ENCODE peak calls at places on chromosomes 1 and 21, in five cellular contexts. F is CD8-positive, alpha-beta T cell; B is GM23248; N is CD4-positive, CD25-positive, alpha-beta regulatory T cell; Z is fibroblast of lung. G is an unnamed sample.

GRCh38 chr21:31537872-31538576 is 121.5 kb upstream of the SOD1 start:
- DNase-seq in F (no peak), B (no peak), N (no peak), Z (no peak), G (no peak)

GRCh38 chr1:156845055-156845952 is 13.6 kb downstream of the INSRR start:
- DNase-seq in F (peak; percentile 25), B (peak; percentile 48), N (no peak), Z (no peak), G (peak; percentile 19)

GRCh38 chr1:209544098-209544497 is 39.4 kb upstream of the CAMK1G start:
- DNase-seq in F (no peak), B (no peak), N (no peak), Z (no peak), G (no peak)

GRCh38 chr1:94095112-94095637 is 25.8 kb downstream of the ABCA4 start:
- DNase-seq in F (no peak), B (peak; percentile 89), N (no peak), Z (peak; percentile 96), G (no peak)

GRCh38 chr1:216903389-216903754 is 180.1 kb upstream of the ESRRG start:
- DNase-seq in F (no peak), B (peak; percentile 1), N (no peak), Z (peak; percentile 58), G (no peak)

GRCh38 chr1:43454270-43455011 is 710 bp upstream of the HYI start:
- DNase-seq in F (peak; percentile 22), B (peak; percentile 92), N (peak; percentile 54), Z (peak; percentile 87), G (peak; percentile 53)

GRCh38 chr1:51567653-51568052 is 48.6 kb upstream of the EPS15 start:
- DNase-seq in F (no peak), B (peak; percentile 94), N (no peak), Z (peak; percentile 84), G (no peak)

GRCh38 chr1:67192902-67193301 is 26.6 kb downstream of the IL23R start:
- DNase-seq in F (no peak), B (no peak), N (no peak), Z (no peak), G (no peak)

GRCh38 chr1:92862605-92863004 is 30.8 kb downstream of the RPL5 start:
- DNase-seq in F (no peak), B (no peak), N (no peak), Z (no peak), G (no peak)

GRCh38 chr1:7893529-7894180 is 40.8 kb upstream of the UTS2 start:
- DNase-seq in F (no peak), B (peak; percentile 90), N (no peak), Z (peak; percentile 86), G (no peak)

GRCh38 chr21:45319461-45320211 is 31.9 kb upstream of the POFUT2 start:
- DNase-seq in F (no peak), B (peak; percentile 30), N (no peak), Z (peak; percentile 85), G (no peak)

GRCh38 chr1:18668750-18669404 is 38.2 kb downstream of the PAX7 start:
- DNase-seq in F (no peak), B (peak; percentile 21), N (no peak), Z (no peak), G (no peak)

GRCh38 chr1:230167419-230167852 is 100.4 kb downstream of the GALNT2 start:
- DNase-seq in F (peak; percentile 22), B (peak; percentile 63), N (peak; percentile 47), Z (peak; percentile 68), G (peak; percentile 36)

GRCh38 chr1:154501423-154502065 is 475 bp upstream of the TDRD10 start:
- DNase-seq in F (no peak), B (peak; percentile 44), N (no peak), Z (no peak), G (no peak)

GRCh38 chr1:39104158-39105060 is 78.3 kb downstream of the NDUFS5 start:
- DNase-seq in F (no peak), B (peak; percentile 67), N (no peak), Z (peak; percentile 45), G (no peak)

GRCh38 chr1:233122779-233123178 is 172.4 kb downstream of the NTPCR start:
- DNase-seq in F (no peak), B (no peak), N (no peak), Z (no peak), G (no peak)

GRCh38 chr1:235952950-235953615 is 86.4 kb upstream of the LYST start:
- DNase-seq in F (no peak), B (no peak), N (no peak), Z (no peak), G (no peak)

GRCh38 chr1:18949689-18950414 is 6.6 kb downstream of the IFFO2 start:
- DNase-seq in F (no peak), B (peak; percentile 70), N (no peak), Z (peak; percentile 61), G (no peak)

GRCh38 chr1:18413906-18414305 is 66.8 kb upstream of the KLHDC7A start:
- DNase-seq in F (no peak), B (no peak), N (no peak), Z (no peak), G (no peak)

GRCh38 chr21:25409992-25410391 is 197.3 kb downstream of the MRPL39 start:
- DNase-seq in F (no peak), B (no peak), N (no peak), Z (no peak), G (no peak)

GRCh38 chr1:107787299-107787698 is 177.7 kb downstream of the VAV3 start:
- DNase-seq in F (no peak), B (peak; percentile 3), N (no peak), Z (no peak), G (no peak)

GRCh38 chr1:210944255-210944654 is 189.7 kb downstream of the KCNH1 start:
- DNase-seq in F (no peak), B (no peak), N (no peak), Z (no peak), G (no peak)

GRCh38 chr1:206449566-206449965 is 20.7 kb upstream of the IKBKE start:
- DNase-seq in F (no peak), B (peak; percentile 41), N (no peak), Z (no peak), G (no peak)

GRCh38 chr1:185441608-185442007 is 124.6 kb upstream of the IVNS1ABP start:
- DNase-seq in F (no peak), B (peak; percentile 76), N (no peak), Z (peak; percentile 2), G (no peak)

GRCh38 chr21:43289442-43289841 is 120.6 kb downstream of the CRYAA start:
- DNase-seq in F (no peak), B (no peak), N (no peak), Z (no peak), G (no peak)

GRCh38 chr21:42555756-42556438 is 42.2 kb downstream of the SLC37A1 start:
- DNase-seq in F (no peak), B (no peak), N (no peak), Z (no peak), G (no peak)

DNA sequence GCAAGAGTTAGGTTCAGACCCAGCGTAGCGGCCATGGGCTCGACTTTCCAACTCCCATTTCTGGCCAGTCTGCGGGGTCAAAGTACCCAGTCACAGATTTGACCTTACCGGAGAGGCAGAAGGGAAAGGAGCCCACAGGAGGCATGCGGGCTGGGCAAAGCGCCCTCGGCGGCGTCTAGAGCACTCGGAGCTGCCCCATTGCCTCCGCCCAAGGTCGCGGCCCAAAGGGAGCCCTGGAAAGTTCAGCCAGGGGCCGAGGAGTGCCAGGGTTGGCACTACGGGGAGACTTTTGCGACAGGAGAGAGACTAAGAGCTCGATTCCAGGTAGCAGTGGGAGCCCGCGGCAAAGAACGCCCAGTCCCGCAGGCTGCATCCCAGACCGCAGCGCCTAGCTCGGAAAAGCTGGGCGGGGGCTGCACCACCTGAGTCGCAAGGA is 896 bp downstream of the KANK4 start:
- DNase-seq in F (no peak), B (no peak), N (no peak), Z (no peak), G (no peak)
- H3K4me3 ChIP-seq in F (no peak overlapping the region), B (peak overlapping the region; percentile 69), N (no peak overlapping the region), Z (no peak overlapping the region), G (no peak overlapping the region)

GRCh38 chr1:202592141-202592540 is 118.1 kb downstream of the SYT2 start:
- DNase-seq in F (no peak), B (peak; percentile 16), N (no peak), Z (no peak), G (no peak)
- H3K27ac ChIP-seq in F (no peak overlapping the region), B (no peak overlapping the region), N (no peak overlapping the region), Z (no peak overlapping the region), G (no peak overlapping the region)

GRCh38 chr1:54500030-54500389 is 48.0 kb upstream of the ACOT11 start:
- DNase-seq in F (no peak), B (no peak), N (no peak), Z (no peak), G (no peak)
- H3K4me3 ChIP-seq in F (peak overlapping the region; percentile 43), B (peak overlapping the region; percentile 69), N (no peak overlapping the region), Z (no peak overlapping the region), G (peak overlapping the region; percentile 48)

GRCh38 chr1:41902669-41903068 is 16.1 kb downstream of the HIVEP3 start:
- DNase-seq in F (no peak), B (no peak), N (no peak), Z (no peak), G (no peak)
- H3K27ac ChIP-seq in F (no peak overlapping the region), B (no peak overlapping the region), N (peak overlapping the region; percentile 25), Z (peak overlapping the region; percentile 20), G (no peak overlapping the region)

GRCh38 chr1:23553206-23553895 is 6.0 kb downstream of the ID3 start:
- DNase-seq in F (no peak), B (peak; percentile 28), N (no peak), Z (no peak), G (no peak)
- H3K4me3 ChIP-seq in F (peak overlapping the region; percentile 76), B (no peak overlapping the region), N (no peak overlapping the region), Z (no peak overlapping the region), G (no peak overlapping the region)

DNA sequence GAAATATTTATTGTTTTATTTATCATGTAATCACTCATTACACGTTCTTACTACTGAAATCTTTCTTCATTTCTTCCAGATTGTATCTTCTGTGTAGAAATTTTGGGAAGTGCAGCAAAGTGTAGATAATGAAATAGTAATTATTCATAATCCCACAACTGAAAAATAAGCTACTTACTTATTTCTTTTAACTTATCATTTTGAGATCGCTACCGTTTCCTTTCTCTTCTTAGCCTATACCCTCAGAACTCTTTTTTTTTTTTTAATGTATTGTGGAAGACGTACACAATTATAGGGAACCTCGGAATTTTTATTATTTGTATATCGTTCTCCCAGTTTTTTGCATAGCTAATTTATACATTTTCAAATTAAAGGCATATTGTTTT is 518 bp upstream of the FH start:
- DNase-seq in F (no peak), B (no peak), N (no peak), Z (no peak), G (no peak)
- H3K27ac ChIP-seq in F (peak overlapping the region; percentile 64), B (no peak overlapping the region), N (peak overlapping the region; percentile 69), Z (no peak overlapping the region), G (peak overlapping the region; percentile 82)